ENCODE peak calls at places on chromosomes 7 and 10, in ten cellular contexts. T is hepatocyte, Y is cardiac fibroblast, Z is keratinocyte, O is fibroblast of the aortic adventitia, R is pancreas, B is AG04450, P is psoas muscle, A is A549, N is kidney. H is an unnamed sample.
A peak's percentile ranks its signal among the peaks of the same experiment; 100 is the strongest.

GRCh38 chr10:74488907-74489306 is 337.5 kb upstream of the KAT6B start:
- DNase-seq in N (no peak), R (no peak), Y (no peak), A (no peak), P (no peak), Z (no peak), B (no peak), O (no peak), T (no peak), H (no peak)

GRCh38 chr7:150383710-150384397 is 4.7 kb downstream of the ZNF775 start:
- DNase-seq in N (peak; percentile 65), P (no peak), Y (no peak), R (peak; percentile 43), T (peak; percentile 79), O (no peak), B (no peak), Z (no peak), A (no peak), H (no peak)

GRCh38 chr10:131701131-131701947 is 199.5 kb upstream of the PPP2R2D start:
- DNase-seq in N (peak; percentile 45), A (no peak), R (no peak), T (no peak), O (no peak), P (no peak), B (no peak), Z (no peak), Y (no peak), H (no peak)

GRCh38 chr7:945147-945555 is 9.3 kb downstream of the ADAP1 start:
- DNase-seq in A (no peak), Z (no peak), T (no peak), N (peak; percentile 91), P (no peak), O (no peak), Y (no peak), R (no peak), B (no peak), H (no peak)

GRCh38 chr10:48659790-48660189 is 24.9 kb upstream of the WDFY4 start:
- DNase-seq in A (no peak), O (peak; percentile 17), Z (no peak), B (no peak), T (no peak), Y (peak; percentile 19), R (no peak), P (no peak), N (no peak), H (no peak)

GRCh38 chr7:33495207-33495606 is 365.8 kb downstream of the BBS9 start:
- DNase-seq in T (no peak), O (peak; percentile 77), Z (no peak), A (no peak), B (no peak), P (no peak), Y (peak; percentile 23), N (no peak), R (no peak), H (peak; percentile 25)

GRCh38 chr10:29634764-29635625 is at the start of gene SVIL:
- DNase-seq in B (no peak), A (no peak), R (no peak), N (peak; percentile 70), T (peak; percentile 74), Y (peak; percentile 76), O (peak; percentile 81), Z (no peak), P (peak; percentile 88), H (no peak)

GRCh38 chr7:7491044-7491443 is 44.6 kb downstream of the COL28A1 start:
- DNase-seq in Z (no peak), T (no peak), P (no peak), A (no peak), R (no peak), O (no peak), Y (no peak), N (no peak), B (no peak), H (no peak)

GRCh38 chr7:152341039-152341913 is 94.5 kb downstream of the KMT2C start:
- DNase-seq in P (no peak), Z (no peak), R (peak; percentile 45), A (peak; percentile 71), N (no peak), Y (peak; percentile 78), B (peak; percentile 18), O (peak; percentile 70), T (peak; percentile 67), H (peak; percentile 43)

GRCh38 chr7:47266131-47266706 is 315.7 kb downstream of the TNS3 start:
- DNase-seq in R (peak; percentile 44), A (peak; percentile 70), B (peak; percentile 20), T (peak; percentile 89), N (peak; percentile 89), O (peak; percentile 75), P (peak; percentile 74), Z (no peak), Y (peak; percentile 78), H (peak; percentile 43)

GRCh38 chr10:79884006-79884405 is 57.5 kb downstream of the NUTM2E start:
- DNase-seq in R (no peak), Y (peak; percentile 9), P (no peak), A (no peak), O (no peak), B (no peak), N (no peak), Z (no peak), T (no peak), H (no peak)

GRCh38 chr7:51428226-51428887 is 111.7 kb upstream of the COBL start:
- DNase-seq in A (no peak), N (no peak), P (no peak), B (no peak), Y (peak; percentile 2), O (no peak), Z (no peak), T (peak; percentile 46), R (no peak), H (no peak)

GRCh38 chr7:142585425-142585824 is 163.8 kb upstream of the PRSS1 start:
- DNase-seq in Z (no peak), R (no peak), N (no peak), B (no peak), A (no peak), T (no peak), P (no peak), Y (no peak), O (no peak), H (no peak)

GRCh38 chr7:38660427-38661099 is 29.4 kb upstream of the AMPH start:
- DNase-seq in R (no peak), O (peak; percentile 51), A (peak; percentile 15), T (peak; percentile 37), P (no peak), N (no peak), Y (peak; percentile 68), B (no peak), Z (no peak), H (no peak)

GRCh38 chr7:73597978-73598782 is 19.8 kb upstream of the TBL2 start:
- DNase-seq in T (no peak), O (no peak), Z (no peak), N (no peak), P (no peak), A (no peak), Y (no peak), B (no peak), R (no peak), H (no peak)

GRCh38 chr10:51770719-51771118 is 71.3 kb upstream of the CSTF2T start:
- DNase-seq in A (no peak), Z (no peak), O (peak; percentile 40), P (no peak), T (no peak), R (no peak), Y (peak; percentile 44), B (no peak), N (no peak), H (no peak)

GRCh38 chr7:134669845-134670373 is 23.3 kb downstream of the BPGM start:
- DNase-seq in B (peak; percentile 76), O (peak; percentile 82), P (peak; percentile 68), N (peak; percentile 82), R (no peak), A (peak; percentile 72), Z (peak; percentile 91), Y (peak; percentile 81), T (peak; percentile 49), H (no peak)

GRCh38 chr7:68317476-68317875 is 1280.8 kb upstream of the AUTS2 start:
- DNase-seq in P (no peak), Z (no peak), B (no peak), A (no peak), T (no peak), R (no peak), N (no peak), Y (no peak), O (no peak), H (no peak)

GRCh38 chr7:69373171-69374035 is 224.9 kb upstream of the AUTS2 start:
- DNase-seq in T (no peak), N (no peak), Z (no peak), B (no peak), Y (peak; percentile 28), A (no peak), R (no peak), P (no peak), O (no peak), H (no peak)

GRCh38 chr7:24442170-24442777 is 131.0 kb upstream of the PALS2 start:
- DNase-seq in P (no peak), R (no peak), T (no peak), A (no peak), Z (no peak), N (no peak), Y (no peak), O (no peak), B (no peak), H (no peak)

GRCh38 chr7:926061-927030 is 28.1 kb downstream of the ADAP1 start:
- DNase-seq in R (peak; percentile 12), O (no peak), T (peak; percentile 74), N (peak; percentile 74), Y (no peak), P (peak; percentile 48), B (no peak), A (no peak), Z (no peak), H (no peak)

GRCh38 chr7:27158436-27159277 is 2.2 kb upstream of the HOXA7 start:
- DNase-seq in B (no peak), O (no peak), Y (no peak), A (no peak), R (no peak), Z (no peak), P (peak; percentile 52), N (peak; percentile 70), T (no peak), H (no peak)
- H3K4me3 ChIP-seq in B (no peak overlapping the region), O (no peak overlapping the region), Y (no peak overlapping the region), A (no peak overlapping the region), R (no peak overlapping the region), Z (peak overlapping the region; percentile 94), P (no peak overlapping the region), N (peak overlapping the region; percentile 56), T (no peak overlapping the region), H (peak overlapping the region; percentile 74)

GRCh38 chr7:49486974-49487919 is 286.2 kb upstream of the VWC2 start:
- DNase-seq in Z (no peak), N (no peak), T (peak; percentile 26), B (no peak), R (no peak), P (no peak), Y (no peak), A (no peak), O (no peak), H (no peak)
- TF ChIP-seq CTCF in Z (no peak), N (no peak), T (no peak), B (no peak), R (no peak), P (no peak), Y (no peak), A (no peak), O (no peak), H (peak; percentile 12)

GRCh38 chr7:140398821-140399220 is 491 bp upstream of the SLC37A3 start:
- DNase-seq in T (no peak), P (no peak), Y (no peak), O (no peak), Z (no peak), R (no peak), B (no peak), N (peak; percentile 37), A (no peak), H (no peak)
- H3K4me3 ChIP-seq in T (no peak overlapping the region), P (peak overlapping the region; percentile 98), Y (no peak overlapping the region), O (no peak overlapping the region), Z (no peak overlapping the region), R (peak overlapping the region; percentile 88), B (no peak overlapping the region), N (no peak overlapping the region), A (peak overlapping the region; percentile 95), H (peak overlapping the region; percentile 93)

GRCh38 chr10:61271127-61271780 is 181.9 kb downstream of the TMEM26 start:
- DNase-seq in P (no peak), O (peak; percentile 62), Z (no peak), A (peak; percentile 23), R (no peak), T (peak; percentile 61), Y (peak; percentile 63), N (no peak), B (peak; percentile 37), H (peak; percentile 41)
- TF ChIP-seq CTCF in P (no peak), O (no peak), Z (peak; percentile 6), A (peak; percentile 62), R (no peak), T (peak; percentile 40), Y (peak; percentile 33), N (peak; percentile 10), B (peak; percentile 45), H (peak; percentile 36)

H was measured in epithelial cell of proximal tubule.